ENCODE peak calls at places on chromosome X, in eight cellular contexts. One of them, this sample, is unnamed.

GRCh38 chrX:115344885-115345653 is 55.6 kb downstream of the LUZP4 start:
- DNase-seq in putamen: peak; percentile 84
- DNase-seq in left colon: peak; percentile 62
- DNase-seq in Calu3: peak; percentile 80
- DNase-seq in GM03348: peak; percentile 81
- DNase-seq in astrocyte of the hippocampus: peak; percentile 96
- DNase-seq in globus pallidus: peak; percentile 88
- DNase-seq in activated CD4-positive, alpha-beta T cell treated with anti-CD3 and anti-CD28 coated beads, Interleukin-2, amount 50 U/mL, for 24 hours: no peak
- DNase-seq in this sample: peak; percentile 72

GRCh38 chrX:125405339-125405738 is 85.7 kb downstream of the TEX13C start:
- DNase-seq in putamen: no peak
- DNase-seq in left colon: no peak
- DNase-seq in Calu3: no peak
- DNase-seq in GM03348: no peak
- DNase-seq in astrocyte of the hippocampus: no peak
- DNase-seq in globus pallidus: no peak
- DNase-seq in activated CD4-positive, alpha-beta T cell treated with anti-CD3 and anti-CD28 coated beads, Interleukin-2, amount 50 U/mL, for 24 hours: no peak
- DNase-seq in this sample: no peak

GRCh38 chrX:153935326-153935851 is 552 bp upstream of the NAA10 start:
- DNase-seq in putamen: no peak
- DNase-seq in left colon: no peak
- DNase-seq in Calu3: no peak
- DNase-seq in GM03348: no peak
- DNase-seq in astrocyte of the hippocampus: no peak
- DNase-seq in globus pallidus: no peak
- DNase-seq in activated CD4-positive, alpha-beta T cell treated with anti-CD3 and anti-CD28 coated beads, Interleukin-2, amount 50 U/mL, for 24 hours: no peak
- DNase-seq in this sample: no peak

GRCh38 chrX:9885150-9885549 is 82.0 kb upstream of the CLDN34 start:
- DNase-seq in putamen: peak; percentile 48
- DNase-seq in left colon: peak; percentile 73
- DNase-seq in Calu3: peak; percentile 77
- DNase-seq in GM03348: peak; percentile 70
- DNase-seq in astrocyte of the hippocampus: peak; percentile 77
- DNase-seq in globus pallidus: peak; percentile 75
- DNase-seq in activated CD4-positive, alpha-beta T cell treated with anti-CD3 and anti-CD28 coated beads, Interleukin-2, amount 50 U/mL, for 24 hours: peak; percentile 21
- DNase-seq in this sample: peak; percentile 73

GRCh38 chrX:112424166-112424565 is 255.6 kb downstream of the LHFPL1 start:
- DNase-seq in putamen: no peak
- DNase-seq in left colon: no peak
- DNase-seq in Calu3: no peak
- DNase-seq in GM03348: no peak
- DNase-seq in astrocyte of the hippocampus: no peak
- DNase-seq in globus pallidus: no peak
- DNase-seq in activated CD4-positive, alpha-beta T cell treated with anti-CD3 and anti-CD28 coated beads, Interleukin-2, amount 50 U/mL, for 24 hours: no peak
- DNase-seq in this sample: no peak

GRCh38 chrX:37712458-37712857 is 26.9 kb downstream of the XK start:
- DNase-seq in putamen: no peak
- DNase-seq in left colon: no peak
- DNase-seq in Calu3: no peak
- DNase-seq in GM03348: no peak
- DNase-seq in astrocyte of the hippocampus: peak; percentile 49
- DNase-seq in globus pallidus: no peak
- DNase-seq in activated CD4-positive, alpha-beta T cell treated with anti-CD3 and anti-CD28 coated beads, Interleukin-2, amount 50 U/mL, for 24 hours: no peak
- DNase-seq in this sample: no peak

GRCh38 chrX:152037183-152037582 is 62.7 kb upstream of the GABRE start:
- DNase-seq in putamen: no peak
- DNase-seq in left colon: no peak
- DNase-seq in Calu3: no peak
- DNase-seq in GM03348: no peak
- DNase-seq in astrocyte of the hippocampus: no peak
- DNase-seq in globus pallidus: no peak
- DNase-seq in activated CD4-positive, alpha-beta T cell treated with anti-CD3 and anti-CD28 coated beads, Interleukin-2, amount 50 U/mL, for 24 hours: no peak
- DNase-seq in this sample: no peak

GRCh38 chrX:41384041-41384705 is 50.2 kb downstream of the DDX3X start:
- DNase-seq in putamen: no peak
- DNase-seq in left colon: peak; percentile 76
- DNase-seq in Calu3: peak; percentile 82
- DNase-seq in GM03348: peak; percentile 61
- DNase-seq in astrocyte of the hippocampus: peak; percentile 42
- DNase-seq in globus pallidus: peak; percentile 6
- DNase-seq in activated CD4-positive, alpha-beta T cell treated with anti-CD3 and anti-CD28 coated beads, Interleukin-2, amount 50 U/mL, for 24 hours: peak; percentile 39
- DNase-seq in this sample: peak; percentile 65

GRCh38 chrX:41051303-41051702 is 33.9 kb upstream of the USP9X start:
- DNase-seq in putamen: no peak
- DNase-seq in left colon: no peak
- DNase-seq in Calu3: no peak
- DNase-seq in GM03348: no peak
- DNase-seq in astrocyte of the hippocampus: no peak
- DNase-seq in globus pallidus: no peak
- DNase-seq in activated CD4-positive, alpha-beta T cell treated with anti-CD3 and anti-CD28 coated beads, Interleukin-2, amount 50 U/mL, for 24 hours: no peak
- DNase-seq in this sample: no peak

GRCh38 chrX:10159069-10159468 is 2.3 kb downstream of the CLCN4 start:
- DNase-seq in putamen: no peak
- DNase-seq in left colon: no peak
- DNase-seq in Calu3: no peak
- DNase-seq in GM03348: no peak
- DNase-seq in astrocyte of the hippocampus: no peak
- DNase-seq in globus pallidus: peak; percentile 61
- DNase-seq in activated CD4-positive, alpha-beta T cell treated with anti-CD3 and anti-CD28 coated beads, Interleukin-2, amount 50 U/mL, for 24 hours: no peak
- DNase-seq in this sample: no peak

GRCh38 chrX:9940397-9940796 is 26.8 kb upstream of the CLDN34 start:
- DNase-seq in putamen: no peak
- DNase-seq in left colon: no peak
- DNase-seq in Calu3: no peak
- DNase-seq in GM03348: peak; percentile 8
- DNase-seq in astrocyte of the hippocampus: peak; percentile 91
- DNase-seq in globus pallidus: no peak
- DNase-seq in activated CD4-positive, alpha-beta T cell treated with anti-CD3 and anti-CD28 coated beads, Interleukin-2, amount 50 U/mL, for 24 hours: no peak
- DNase-seq in this sample: no peak

GRCh38 chrX:47247206-47247998 is 14.6 kb downstream of the USP11 start:
- DNase-seq in putamen: no peak
- DNase-seq in left colon: no peak
- DNase-seq in Calu3: no peak
- DNase-seq in GM03348: no peak
- DNase-seq in astrocyte of the hippocampus: peak; percentile 72
- DNase-seq in globus pallidus: no peak
- DNase-seq in activated CD4-positive, alpha-beta T cell treated with anti-CD3 and anti-CD28 coated beads, Interleukin-2, amount 50 U/mL, for 24 hours: no peak
- DNase-seq in this sample: no peak

GRCh38 chrX:13690836-13691235 is 1.9 kb downstream of the RAB9A start:
- DNase-seq in putamen: no peak
- DNase-seq in left colon: no peak
- DNase-seq in Calu3: peak; percentile 39
- DNase-seq in GM03348: no peak
- DNase-seq in astrocyte of the hippocampus: no peak
- DNase-seq in globus pallidus: no peak
- DNase-seq in activated CD4-positive, alpha-beta T cell treated with anti-CD3 and anti-CD28 coated beads, Interleukin-2, amount 50 U/mL, for 24 hours: no peak
- DNase-seq in this sample: no peak

GRCh38 chrX:55490121-55490520 is 473 bp upstream of the USP51 start:
- DNase-seq in putamen: no peak
- DNase-seq in left colon: no peak
- DNase-seq in Calu3: no peak
- DNase-seq in GM03348: no peak
- DNase-seq in astrocyte of the hippocampus: no peak
- DNase-seq in globus pallidus: no peak
- DNase-seq in activated CD4-positive, alpha-beta T cell treated with anti-CD3 and anti-CD28 coated beads, Interleukin-2, amount 50 U/mL, for 24 hours: no peak
- DNase-seq in this sample: no peak

GRCh38 chrX:27890611-27891010 is 82.8 kb downstream of the MAGEB10 start:
- DNase-seq in putamen: no peak
- DNase-seq in left colon: no peak
- DNase-seq in Calu3: no peak
- DNase-seq in GM03348: peak; percentile 14
- DNase-seq in astrocyte of the hippocampus: peak; percentile 54
- DNase-seq in globus pallidus: no peak
- DNase-seq in activated CD4-positive, alpha-beta T cell treated with anti-CD3 and anti-CD28 coated beads, Interleukin-2, amount 50 U/mL, for 24 hours: no peak
- DNase-seq in this sample: peak; percentile 16

GRCh38 chrX:52594658-52595057 is 60.0 kb downstream of the SSX7 start:
- DNase-seq in putamen: no peak
- DNase-seq in left colon: no peak
- DNase-seq in Calu3: no peak
- DNase-seq in GM03348: no peak
- DNase-seq in astrocyte of the hippocampus: no peak
- DNase-seq in globus pallidus: no peak
- DNase-seq in activated CD4-positive, alpha-beta T cell treated with anti-CD3 and anti-CD28 coated beads, Interleukin-2, amount 50 U/mL, for 24 hours: no peak
- DNase-seq in this sample: no peak